ENCODE peak calls at places on chromosomes 5 and 9, in nine cellular contexts. One of them, this sample, is unnamed.

GRCh38 chr5:57386958-57387357 is 95.7 kb downstream of the ACTBL2 start:
- DNase-seq in pulmonary artery endothelial cell: no peak
- DNase-seq in activated CD4-positive, CD25-positive, alpha-beta regulatory T cell treated with anti-CD3 and anti-CD28 coated beads, Interleukin-2, amount 50 U/mL, for 72 hours: no peak
- DNase-seq in naive thymus-derived CD4-positive, alpha-beta T cell: no peak
- DNase-seq in stimulated activated CD8-positive, alpha-beta memory T cell treated with anti-CD3 and anti-CD28 coated beads, Interleukin-7, amount 100 ng/mL, for 24 hours: no peak
- DNase-seq in heart left ventricle: no peak
- DNase-seq in WTC11: no peak
- DNase-seq in AG04450: no peak
- DNase-seq in non-pigmented ciliary epithelial cell: no peak
- DNase-seq in this sample: peak

GRCh38 chr5:169706758-169707450 is 69.8 kb downstream of the DOCK2 start:
- DNase-seq in pulmonary artery endothelial cell: no peak
- DNase-seq in activated CD4-positive, CD25-positive, alpha-beta regulatory T cell treated with anti-CD3 and anti-CD28 coated beads, Interleukin-2, amount 50 U/mL, for 72 hours: no peak
- DNase-seq in naive thymus-derived CD4-positive, alpha-beta T cell: no peak
- DNase-seq in stimulated activated CD8-positive, alpha-beta memory T cell treated with anti-CD3 and anti-CD28 coated beads, Interleukin-7, amount 100 ng/mL, for 24 hours: no peak
- DNase-seq in heart left ventricle: no peak
- DNase-seq in WTC11: no peak
- DNase-seq in AG04450: peak
- DNase-seq in non-pigmented ciliary epithelial cell: no peak
- DNase-seq in this sample: peak

GRCh38 chr9:129482521-129483466 is 138.1 kb downstream of the C9orf50 start:
- DNase-seq in pulmonary artery endothelial cell: no peak
- DNase-seq in activated CD4-positive, CD25-positive, alpha-beta regulatory T cell treated with anti-CD3 and anti-CD28 coated beads, Interleukin-2, amount 50 U/mL, for 72 hours: no peak
- DNase-seq in naive thymus-derived CD4-positive, alpha-beta T cell: no peak
- DNase-seq in stimulated activated CD8-positive, alpha-beta memory T cell treated with anti-CD3 and anti-CD28 coated beads, Interleukin-7, amount 100 ng/mL, for 24 hours: no peak
- DNase-seq in heart left ventricle: peak
- DNase-seq in WTC11: no peak
- DNase-seq in AG04450: no peak
- DNase-seq in non-pigmented ciliary epithelial cell: no peak
- DNase-seq in this sample: peak

GRCh38 chr5:89484962-89485361 is 602.0 kb upstream of the MEF2C start:
- DNase-seq in pulmonary artery endothelial cell: no peak
- DNase-seq in activated CD4-positive, CD25-positive, alpha-beta regulatory T cell treated with anti-CD3 and anti-CD28 coated beads, Interleukin-2, amount 50 U/mL, for 72 hours: no peak
- DNase-seq in naive thymus-derived CD4-positive, alpha-beta T cell: no peak
- DNase-seq in stimulated activated CD8-positive, alpha-beta memory T cell treated with anti-CD3 and anti-CD28 coated beads, Interleukin-7, amount 100 ng/mL, for 24 hours: no peak
- DNase-seq in heart left ventricle: no peak
- DNase-seq in WTC11: no peak
- DNase-seq in AG04450: no peak
- DNase-seq in non-pigmented ciliary epithelial cell: no peak
- DNase-seq in this sample: no peak

GRCh38 chr9:14428781-14429230 is 114.9 kb upstream of the NFIB start:
- DNase-seq in pulmonary artery endothelial cell: peak
- DNase-seq in activated CD4-positive, CD25-positive, alpha-beta regulatory T cell treated with anti-CD3 and anti-CD28 coated beads, Interleukin-2, amount 50 U/mL, for 72 hours: peak
- DNase-seq in naive thymus-derived CD4-positive, alpha-beta T cell: no peak
- DNase-seq in stimulated activated CD8-positive, alpha-beta memory T cell treated with anti-CD3 and anti-CD28 coated beads, Interleukin-7, amount 100 ng/mL, for 24 hours: no peak
- DNase-seq in heart left ventricle: peak
- DNase-seq in WTC11: peak
- DNase-seq in AG04450: peak
- DNase-seq in non-pigmented ciliary epithelial cell: no peak
- DNase-seq in this sample: peak

GRCh38 chr9:79974806-79975422 is 403.1 kb downstream of the TLE4 start:
- DNase-seq in pulmonary artery endothelial cell: no peak
- DNase-seq in activated CD4-positive, CD25-positive, alpha-beta regulatory T cell treated with anti-CD3 and anti-CD28 coated beads, Interleukin-2, amount 50 U/mL, for 72 hours: no peak
- DNase-seq in naive thymus-derived CD4-positive, alpha-beta T cell: no peak
- DNase-seq in stimulated activated CD8-positive, alpha-beta memory T cell treated with anti-CD3 and anti-CD28 coated beads, Interleukin-7, amount 100 ng/mL, for 24 hours: no peak
- DNase-seq in heart left ventricle: no peak
- DNase-seq in WTC11: no peak
- DNase-seq in AG04450: no peak
- DNase-seq in non-pigmented ciliary epithelial cell: no peak
- DNase-seq in this sample: no peak

GRCh38 chr9:82488319-82488701 is 499.7 kb downstream of the SPATA31D1 start:
- DNase-seq in pulmonary artery endothelial cell: no peak
- DNase-seq in activated CD4-positive, CD25-positive, alpha-beta regulatory T cell treated with anti-CD3 and anti-CD28 coated beads, Interleukin-2, amount 50 U/mL, for 72 hours: no peak
- DNase-seq in naive thymus-derived CD4-positive, alpha-beta T cell: no peak
- DNase-seq in stimulated activated CD8-positive, alpha-beta memory T cell treated with anti-CD3 and anti-CD28 coated beads, Interleukin-7, amount 100 ng/mL, for 24 hours: no peak
- DNase-seq in heart left ventricle: peak
- DNase-seq in WTC11: no peak
- DNase-seq in AG04450: peak
- DNase-seq in non-pigmented ciliary epithelial cell: no peak
- DNase-seq in this sample: no peak

GRCh38 chr5:60436518-60436917 is 263.4 kb downstream of the DEPDC1B start:
- DNase-seq in pulmonary artery endothelial cell: no peak
- DNase-seq in activated CD4-positive, CD25-positive, alpha-beta regulatory T cell treated with anti-CD3 and anti-CD28 coated beads, Interleukin-2, amount 50 U/mL, for 72 hours: no peak
- DNase-seq in naive thymus-derived CD4-positive, alpha-beta T cell: no peak
- DNase-seq in stimulated activated CD8-positive, alpha-beta memory T cell treated with anti-CD3 and anti-CD28 coated beads, Interleukin-7, amount 100 ng/mL, for 24 hours: no peak
- DNase-seq in heart left ventricle: no peak
- DNase-seq in WTC11: no peak
- DNase-seq in AG04450: no peak
- DNase-seq in non-pigmented ciliary epithelial cell: no peak
- DNase-seq in this sample: no peak

GRCh38 chr9:5899292-5899691 is 8.6 kb downstream of the MLANA start:
- DNase-seq in pulmonary artery endothelial cell: no peak
- DNase-seq in activated CD4-positive, CD25-positive, alpha-beta regulatory T cell treated with anti-CD3 and anti-CD28 coated beads, Interleukin-2, amount 50 U/mL, for 72 hours: no peak
- DNase-seq in naive thymus-derived CD4-positive, alpha-beta T cell: no peak
- DNase-seq in stimulated activated CD8-positive, alpha-beta memory T cell treated with anti-CD3 and anti-CD28 coated beads, Interleukin-7, amount 100 ng/mL, for 24 hours: no peak
- DNase-seq in heart left ventricle: no peak
- DNase-seq in WTC11: no peak
- DNase-seq in AG04450: no peak
- DNase-seq in non-pigmented ciliary epithelial cell: no peak
- DNase-seq in this sample: no peak

GRCh38 chr5:120808135-120808534 is 344.0 kb downstream of the PRR16 start:
- DNase-seq in pulmonary artery endothelial cell: no peak
- DNase-seq in activated CD4-positive, CD25-positive, alpha-beta regulatory T cell treated with anti-CD3 and anti-CD28 coated beads, Interleukin-2, amount 50 U/mL, for 72 hours: no peak
- DNase-seq in naive thymus-derived CD4-positive, alpha-beta T cell: no peak
- DNase-seq in stimulated activated CD8-positive, alpha-beta memory T cell treated with anti-CD3 and anti-CD28 coated beads, Interleukin-7, amount 100 ng/mL, for 24 hours: no peak
- DNase-seq in heart left ventricle: no peak
- DNase-seq in WTC11: no peak
- DNase-seq in AG04450: no peak
- DNase-seq in non-pigmented ciliary epithelial cell: no peak
- DNase-seq in this sample: no peak

GRCh38 chr5:33890633-33891032 is 1.2 kb downstream of the ADAMTS12 start:
- DNase-seq in pulmonary artery endothelial cell: no peak
- DNase-seq in activated CD4-positive, CD25-positive, alpha-beta regulatory T cell treated with anti-CD3 and anti-CD28 coated beads, Interleukin-2, amount 50 U/mL, for 72 hours: no peak
- DNase-seq in naive thymus-derived CD4-positive, alpha-beta T cell: no peak
- DNase-seq in stimulated activated CD8-positive, alpha-beta memory T cell treated with anti-CD3 and anti-CD28 coated beads, Interleukin-7, amount 100 ng/mL, for 24 hours: no peak
- DNase-seq in heart left ventricle: no peak
- DNase-seq in WTC11: peak
- DNase-seq in AG04450: no peak
- DNase-seq in non-pigmented ciliary epithelial cell: no peak
- DNase-seq in this sample: no peak

GRCh38 chr5:17365756-17366155 is 132.3 kb upstream of the TAF11L2 start:
- DNase-seq in pulmonary artery endothelial cell: no peak
- DNase-seq in activated CD4-positive, CD25-positive, alpha-beta regulatory T cell treated with anti-CD3 and anti-CD28 coated beads, Interleukin-2, amount 50 U/mL, for 72 hours: no peak
- DNase-seq in naive thymus-derived CD4-positive, alpha-beta T cell: no peak
- DNase-seq in stimulated activated CD8-positive, alpha-beta memory T cell treated with anti-CD3 and anti-CD28 coated beads, Interleukin-7, amount 100 ng/mL, for 24 hours: no peak
- DNase-seq in heart left ventricle: no peak
- DNase-seq in WTC11: no peak
- DNase-seq in AG04450: peak
- DNase-seq in non-pigmented ciliary epithelial cell: no peak
- DNase-seq in this sample: no peak

GRCh38 chr9:135702002-135702721 is at the start of gene KCNT1:
- DNase-seq in pulmonary artery endothelial cell: no peak
- DNase-seq in activated CD4-positive, CD25-positive, alpha-beta regulatory T cell treated with anti-CD3 and anti-CD28 coated beads, Interleukin-2, amount 50 U/mL, for 72 hours: peak
- DNase-seq in naive thymus-derived CD4-positive, alpha-beta T cell: peak
- DNase-seq in stimulated activated CD8-positive, alpha-beta memory T cell treated with anti-CD3 and anti-CD28 coated beads, Interleukin-7, amount 100 ng/mL, for 24 hours: peak
- DNase-seq in heart left ventricle: peak
- DNase-seq in WTC11: peak
- DNase-seq in AG04450: no peak
- DNase-seq in non-pigmented ciliary epithelial cell: no peak
- DNase-seq in this sample: peak

GRCh38 chr9:89179535-89179919 is 909 bp upstream of the SHC3 start:
- DNase-seq in pulmonary artery endothelial cell: no peak
- DNase-seq in activated CD4-positive, CD25-positive, alpha-beta regulatory T cell treated with anti-CD3 and anti-CD28 coated beads, Interleukin-2, amount 50 U/mL, for 72 hours: no peak
- DNase-seq in naive thymus-derived CD4-positive, alpha-beta T cell: no peak
- DNase-seq in stimulated activated CD8-positive, alpha-beta memory T cell treated with anti-CD3 and anti-CD28 coated beads, Interleukin-7, amount 100 ng/mL, for 24 hours: no peak
- DNase-seq in heart left ventricle: no peak
- DNase-seq in WTC11: no peak
- DNase-seq in AG04450: no peak
- DNase-seq in non-pigmented ciliary epithelial cell: peak
- DNase-seq in this sample: no peak

GRCh38 chr5:155193018-155193417 is 179.5 kb downstream of the KIF4B start:
- DNase-seq in pulmonary artery endothelial cell: no peak
- DNase-seq in activated CD4-positive, CD25-positive, alpha-beta regulatory T cell treated with anti-CD3 and anti-CD28 coated beads, Interleukin-2, amount 50 U/mL, for 72 hours: no peak
- DNase-seq in naive thymus-derived CD4-positive, alpha-beta T cell: no peak
- DNase-seq in stimulated activated CD8-positive, alpha-beta memory T cell treated with anti-CD3 and anti-CD28 coated beads, Interleukin-7, amount 100 ng/mL, for 24 hours: no peak
- DNase-seq in heart left ventricle: peak
- DNase-seq in WTC11: no peak
- DNase-seq in AG04450: no peak
- DNase-seq in non-pigmented ciliary epithelial cell: no peak
- DNase-seq in this sample: no peak

GRCh38 chr9:68418259-68418845 is 61.9 kb downstream of the PGM5 start:
- DNase-seq in pulmonary artery endothelial cell: no peak
- DNase-seq in activated CD4-positive, CD25-positive, alpha-beta regulatory T cell treated with anti-CD3 and anti-CD28 coated beads, Interleukin-2, amount 50 U/mL, for 72 hours: no peak
- DNase-seq in naive thymus-derived CD4-positive, alpha-beta T cell: no peak
- DNase-seq in stimulated activated CD8-positive, alpha-beta memory T cell treated with anti-CD3 and anti-CD28 coated beads, Interleukin-7, amount 100 ng/mL, for 24 hours: no peak
- DNase-seq in heart left ventricle: no peak
- DNase-seq in WTC11: no peak
- DNase-seq in AG04450: no peak
- DNase-seq in non-pigmented ciliary epithelial cell: no peak
- DNase-seq in this sample: no peak

GRCh38 chr9:91771027-91771426 is 179.0 kb downstream of the ROR2 start:
- DNase-seq in pulmonary artery endothelial cell: no peak
- DNase-seq in activated CD4-positive, CD25-positive, alpha-beta regulatory T cell treated with anti-CD3 and anti-CD28 coated beads, Interleukin-2, amount 50 U/mL, for 72 hours: no peak
- DNase-seq in naive thymus-derived CD4-positive, alpha-beta T cell: no peak
- DNase-seq in stimulated activated CD8-positive, alpha-beta memory T cell treated with anti-CD3 and anti-CD28 coated beads, Interleukin-7, amount 100 ng/mL, for 24 hours: no peak
- DNase-seq in heart left ventricle: no peak
- DNase-seq in WTC11: peak
- DNase-seq in AG04450: peak
- DNase-seq in non-pigmented ciliary epithelial cell: peak
- DNase-seq in this sample: peak

GRCh38 chr9:121217609-121218292 is 16.1 kb upstream of the RAB14 start:
- DNase-seq in pulmonary artery endothelial cell: no peak
- DNase-seq in activated CD4-positive, CD25-positive, alpha-beta regulatory T cell treated with anti-CD3 and anti-CD28 coated beads, Interleukin-2, amount 50 U/mL, for 72 hours: no peak
- DNase-seq in naive thymus-derived CD4-positive, alpha-beta T cell: no peak
- DNase-seq in stimulated activated CD8-positive, alpha-beta memory T cell treated with anti-CD3 and anti-CD28 coated beads, Interleukin-7, amount 100 ng/mL, for 24 hours: no peak
- DNase-seq in heart left ventricle: no peak
- DNase-seq in WTC11: no peak
- DNase-seq in AG04450: no peak
- DNase-seq in non-pigmented ciliary epithelial cell: peak
- DNase-seq in this sample: no peak

GRCh38 chr5:16957305-16958165 is 21.4 kb upstream of the MYO10 start:
- DNase-seq in pulmonary artery endothelial cell: peak
- DNase-seq in activated CD4-positive, CD25-positive, alpha-beta regulatory T cell treated with anti-CD3 and anti-CD28 coated beads, Interleukin-2, amount 50 U/mL, for 72 hours: no peak
- DNase-seq in naive thymus-derived CD4-positive, alpha-beta T cell: no peak
- DNase-seq in stimulated activated CD8-positive, alpha-beta memory T cell treated with anti-CD3 and anti-CD28 coated beads, Interleukin-7, amount 100 ng/mL, for 24 hours: no peak
- DNase-seq in heart left ventricle: no peak
- DNase-seq in WTC11: no peak
- DNase-seq in AG04450: peak
- DNase-seq in non-pigmented ciliary epithelial cell: peak
- DNase-seq in this sample: peak

GRCh38 chr5:111172504-111172903 is 51.7 kb upstream of the CAMK4 start:
- DNase-seq in pulmonary artery endothelial cell: no peak
- DNase-seq in activated CD4-positive, CD25-positive, alpha-beta regulatory T cell treated with anti-CD3 and anti-CD28 coated beads, Interleukin-2, amount 50 U/mL, for 72 hours: no peak
- DNase-seq in naive thymus-derived CD4-positive, alpha-beta T cell: no peak
- DNase-seq in stimulated activated CD8-positive, alpha-beta memory T cell treated with anti-CD3 and anti-CD28 coated beads, Interleukin-7, amount 100 ng/mL, for 24 hours: no peak
- DNase-seq in heart left ventricle: no peak
- DNase-seq in WTC11: peak
- DNase-seq in AG04450: no peak
- DNase-seq in non-pigmented ciliary epithelial cell: no peak
- DNase-seq in this sample: no peak

GRCh38 chr9:133803028-133803585 is 65.0 kb upstream of the SARDH start:
- DNase-seq in pulmonary artery endothelial cell: no peak
- DNase-seq in activated CD4-positive, CD25-positive, alpha-beta regulatory T cell treated with anti-CD3 and anti-CD28 coated beads, Interleukin-2, amount 50 U/mL, for 72 hours: no peak
- DNase-seq in naive thymus-derived CD4-positive, alpha-beta T cell: no peak
- DNase-seq in stimulated activated CD8-positive, alpha-beta memory T cell treated with anti-CD3 and anti-CD28 coated beads, Interleukin-7, amount 100 ng/mL, for 24 hours: no peak
- DNase-seq in heart left ventricle: no peak
- DNase-seq in WTC11: no peak
- DNase-seq in AG04450: no peak
- DNase-seq in non-pigmented ciliary epithelial cell: no peak
- DNase-seq in this sample: no peak

GRCh38 chr5:167770461-167770860 is 521.0 kb upstream of the WWC1 start:
- DNase-seq in pulmonary artery endothelial cell: no peak
- DNase-seq in activated CD4-positive, CD25-positive, alpha-beta regulatory T cell treated with anti-CD3 and anti-CD28 coated beads, Interleukin-2, amount 50 U/mL, for 72 hours: no peak
- DNase-seq in naive thymus-derived CD4-positive, alpha-beta T cell: no peak
- DNase-seq in stimulated activated CD8-positive, alpha-beta memory T cell treated with anti-CD3 and anti-CD28 coated beads, Interleukin-7, amount 100 ng/mL, for 24 hours: no peak
- DNase-seq in heart left ventricle: no peak
- DNase-seq in WTC11: no peak
- DNase-seq in AG04450: peak
- DNase-seq in non-pigmented ciliary epithelial cell: peak
- DNase-seq in this sample: peak

GRCh38 chr5:145221416-145221815 is 613.7 kb downstream of the PRELID2 start:
- DNase-seq in pulmonary artery endothelial cell: no peak
- DNase-seq in activated CD4-positive, CD25-positive, alpha-beta regulatory T cell treated with anti-CD3 and anti-CD28 coated beads, Interleukin-2, amount 50 U/mL, for 72 hours: no peak
- DNase-seq in naive thymus-derived CD4-positive, alpha-beta T cell: no peak
- DNase-seq in stimulated activated CD8-positive, alpha-beta memory T cell treated with anti-CD3 and anti-CD28 coated beads, Interleukin-7, amount 100 ng/mL, for 24 hours: no peak
- DNase-seq in heart left ventricle: no peak
- DNase-seq in WTC11: no peak
- DNase-seq in AG04450: no peak
- DNase-seq in non-pigmented ciliary epithelial cell: peak
- DNase-seq in this sample: no peak

GRCh38 chr9:89483592-89484474 is 14.1 kb downstream of the SEMA4D start:
- DNase-seq in pulmonary artery endothelial cell: no peak
- DNase-seq in activated CD4-positive, CD25-positive, alpha-beta regulatory T cell treated with anti-CD3 and anti-CD28 coated beads, Interleukin-2, amount 50 U/mL, for 72 hours: peak
- DNase-seq in naive thymus-derived CD4-positive, alpha-beta T cell: peak
- DNase-seq in stimulated activated CD8-positive, alpha-beta memory T cell treated with anti-CD3 and anti-CD28 coated beads, Interleukin-7, amount 100 ng/mL, for 24 hours: peak
- DNase-seq in heart left ventricle: no peak
- DNase-seq in WTC11: no peak
- DNase-seq in AG04450: no peak
- DNase-seq in non-pigmented ciliary epithelial cell: no peak
- DNase-seq in this sample: no peak

GRCh38 chr9:131029574-131029952 is 20.6 kb downstream of the LAMC3 start:
- DNase-seq in pulmonary artery endothelial cell: no peak
- DNase-seq in activated CD4-positive, CD25-positive, alpha-beta regulatory T cell treated with anti-CD3 and anti-CD28 coated beads, Interleukin-2, amount 50 U/mL, for 72 hours: no peak
- DNase-seq in naive thymus-derived CD4-positive, alpha-beta T cell: no peak
- DNase-seq in stimulated activated CD8-positive, alpha-beta memory T cell treated with anti-CD3 and anti-CD28 coated beads, Interleukin-7, amount 100 ng/mL, for 24 hours: no peak
- DNase-seq in heart left ventricle: no peak
- DNase-seq in WTC11: no peak
- DNase-seq in AG04450: no peak
- DNase-seq in non-pigmented ciliary epithelial cell: no peak
- DNase-seq in this sample: no peak

GRCh38 chr5:136769900-136770684 is 404.7 kb upstream of the TRPC7 start:
- DNase-seq in pulmonary artery endothelial cell: peak
- DNase-seq in activated CD4-positive, CD25-positive, alpha-beta regulatory T cell treated with anti-CD3 and anti-CD28 coated beads, Interleukin-2, amount 50 U/mL, for 72 hours: peak
- DNase-seq in naive thymus-derived CD4-positive, alpha-beta T cell: no peak
- DNase-seq in stimulated activated CD8-positive, alpha-beta memory T cell treated with anti-CD3 and anti-CD28 coated beads, Interleukin-7, amount 100 ng/mL, for 24 hours: no peak
- DNase-seq in heart left ventricle: peak
- DNase-seq in WTC11: peak
- DNase-seq in AG04450: peak
- DNase-seq in non-pigmented ciliary epithelial cell: no peak
- DNase-seq in this sample: peak

GRCh38 chr5:178902849-178903248 is 7.1 kb downstream of the ZFP2 start:
- DNase-seq in pulmonary artery endothelial cell: no peak
- DNase-seq in activated CD4-positive, CD25-positive, alpha-beta regulatory T cell treated with anti-CD3 and anti-CD28 coated beads, Interleukin-2, amount 50 U/mL, for 72 hours: no peak
- DNase-seq in naive thymus-derived CD4-positive, alpha-beta T cell: no peak
- DNase-seq in stimulated activated CD8-positive, alpha-beta memory T cell treated with anti-CD3 and anti-CD28 coated beads, Interleukin-7, amount 100 ng/mL, for 24 hours: no peak
- DNase-seq in heart left ventricle: no peak
- DNase-seq in WTC11: no peak
- DNase-seq in AG04450: no peak
- DNase-seq in non-pigmented ciliary epithelial cell: no peak
- DNase-seq in this sample: no peak

GRCh38 chr5:61228691-61229280 is 66.5 kb upstream of the SMIM15 start:
- DNase-seq in pulmonary artery endothelial cell: no peak
- DNase-seq in activated CD4-positive, CD25-positive, alpha-beta regulatory T cell treated with anti-CD3 and anti-CD28 coated beads, Interleukin-2, amount 50 U/mL, for 72 hours: no peak
- DNase-seq in naive thymus-derived CD4-positive, alpha-beta T cell: no peak
- DNase-seq in stimulated activated CD8-positive, alpha-beta memory T cell treated with anti-CD3 and anti-CD28 coated beads, Interleukin-7, amount 100 ng/mL, for 24 hours: no peak
- DNase-seq in heart left ventricle: no peak
- DNase-seq in WTC11: no peak
- DNase-seq in AG04450: no peak
- DNase-seq in non-pigmented ciliary epithelial cell: peak
- DNase-seq in this sample: no peak

GRCh38 chr9:18208166-18209059 is 265.5 kb upstream of the ADAMTSL1 start:
- DNase-seq in pulmonary artery endothelial cell: no peak
- DNase-seq in activated CD4-positive, CD25-positive, alpha-beta regulatory T cell treated with anti-CD3 and anti-CD28 coated beads, Interleukin-2, amount 50 U/mL, for 72 hours: no peak
- DNase-seq in naive thymus-derived CD4-positive, alpha-beta T cell: no peak
- DNase-seq in stimulated activated CD8-positive, alpha-beta memory T cell treated with anti-CD3 and anti-CD28 coated beads, Interleukin-7, amount 100 ng/mL, for 24 hours: no peak
- DNase-seq in heart left ventricle: peak
- DNase-seq in WTC11: peak
- DNase-seq in AG04450: no peak
- DNase-seq in non-pigmented ciliary epithelial cell: peak
- DNase-seq in this sample: no peak

GRCh38 chr9:136679431-136679941 is 7.8 kb downstream of the AGPAT2 start:
- DNase-seq in pulmonary artery endothelial cell: no peak
- DNase-seq in activated CD4-positive, CD25-positive, alpha-beta regulatory T cell treated with anti-CD3 and anti-CD28 coated beads, Interleukin-2, amount 50 U/mL, for 72 hours: no peak
- DNase-seq in naive thymus-derived CD4-positive, alpha-beta T cell: no peak
- DNase-seq in stimulated activated CD8-positive, alpha-beta memory T cell treated with anti-CD3 and anti-CD28 coated beads, Interleukin-7, amount 100 ng/mL, for 24 hours: no peak
- DNase-seq in heart left ventricle: no peak
- DNase-seq in WTC11: no peak
- DNase-seq in AG04450: no peak
- DNase-seq in non-pigmented ciliary epithelial cell: no peak
- DNase-seq in this sample: no peak

GRCh38 chr9:111965566-111966019 is 69.0 kb downstream of the UGCG start:
- DNase-seq in pulmonary artery endothelial cell: no peak
- DNase-seq in activated CD4-positive, CD25-positive, alpha-beta regulatory T cell treated with anti-CD3 and anti-CD28 coated beads, Interleukin-2, amount 50 U/mL, for 72 hours: no peak
- DNase-seq in naive thymus-derived CD4-positive, alpha-beta T cell: no peak
- DNase-seq in stimulated activated CD8-positive, alpha-beta memory T cell treated with anti-CD3 and anti-CD28 coated beads, Interleukin-7, amount 100 ng/mL, for 24 hours: no peak
- DNase-seq in heart left ventricle: no peak
- DNase-seq in WTC11: no peak
- DNase-seq in AG04450: peak
- DNase-seq in non-pigmented ciliary epithelial cell: peak
- DNase-seq in this sample: peak

This sample was measured in amniotic stem cell.